ENCODE peak calls at places on chromosome 12, in nine cellular contexts. F is AG09319, S is sigmoid colon, W is ovary, I is left ventricle myocardium inferior, D is astrocyte, R is RWPE2, N is fibroblast of lung, G is A549. H is an unnamed sample.

GRCh38 chr12:121089813-121090430 is 42.8 kb upstream of the P2RX7 start:
- DNase-seq in N (no peak), G (no peak), I (no peak), W (no peak), R (no peak), S (no peak), D (no peak), F (no peak), H (no peak)

GRCh38 chr12:4809013-4809448 is 88.8 kb downstream of the GALNT8 start:
- DNase-seq in D (peak; percentile 27), N (no peak), R (no peak), F (no peak), I (no peak), S (peak; percentile 68), W (no peak), G (no peak), H (no peak)

GRCh38 chr12:103852498-103852992 is 11.5 kb upstream of the NT5DC3 start:
- DNase-seq in S (no peak), I (no peak), F (no peak), N (no peak), W (no peak), R (no peak), D (peak; percentile 27), G (no peak), H (no peak)

GRCh38 chr12:95859344-95859816 is 628 bp downstream of the SNRPF start:
- DNase-seq in R (no peak), N (peak; percentile 34), D (peak; percentile 38), S (no peak), W (no peak), I (no peak), G (peak; percentile 50), F (no peak), H (no peak)

GRCh38 chr12:25812295-25812694 is 146.2 kb upstream of the RASSF8 start:
- DNase-seq in R (no peak), S (no peak), I (no peak), W (no peak), F (no peak), N (no peak), D (no peak), G (no peak), H (no peak)

GRCh38 chr12:8628731-8629130 is 16.1 kb upstream of the AICDA start:
- DNase-seq in G (no peak), N (no peak), I (no peak), F (no peak), S (no peak), R (no peak), D (peak; percentile 25), W (no peak), H (no peak)

GRCh38 chr12:94561943-94562411 is 88.4 kb downstream of the TMCC3 start:
- DNase-seq in G (no peak), I (peak; percentile 59), N (peak; percentile 23), W (no peak), D (no peak), S (no peak), R (no peak), F (no peak), H (no peak)

GRCh38 chr12:84305144-84305543 is 607.5 kb downstream of the SLC6A15 start:
- DNase-seq in S (no peak), I (no peak), R (no peak), D (no peak), W (no peak), N (peak; percentile 64), F (no peak), G (no peak), H (no peak)

GRCh38 chr12:58414398-58414871 is 473.1 kb downstream of the ATP23 start:
- DNase-seq in D (peak; percentile 90), N (peak; percentile 23), W (no peak), G (no peak), S (no peak), F (no peak), R (no peak), I (no peak), H (no peak)

GRCh38 chr12:26628234-26628633 is 204.8 kb downstream of the ITPR2 start:
- DNase-seq in W (no peak), I (no peak), R (no peak), S (no peak), F (no peak), N (no peak), D (peak; percentile 33), G (no peak), H (no peak)

GRCh38 chr12:64780531-64781373 is 21.5 kb upstream of the GNS start:
- DNase-seq in D (no peak), R (peak; percentile 58), F (no peak), G (peak; percentile 44), W (peak; percentile 62), N (no peak), S (peak; percentile 64), I (peak; percentile 45), H (no peak)

GRCh38 chr12:79053394-79053793 is 188.8 kb downstream of the SYT1 start:
- DNase-seq in N (no peak), R (no peak), F (no peak), I (no peak), G (no peak), D (no peak), W (no peak), S (no peak), H (no peak)

GRCh38 chr12:113196996-113197395 is 11.5 kb downstream of the RITA1 start:
- DNase-seq in I (peak; percentile 58), R (no peak), S (peak; percentile 84), G (peak; percentile 94), W (peak; percentile 75), D (peak; percentile 55), F (peak; percentile 53), N (peak; percentile 85), H (no peak)

GRCh38 chr12:41907036-41907435 is 237.6 kb downstream of the GXYLT1 start:
- DNase-seq in S (no peak), G (no peak), F (no peak), W (no peak), N (no peak), D (no peak), I (no peak), R (no peak), H (no peak)

GRCh38 chr12:68013181-68013580 is 23.9 kb downstream of the IFNG-AS1 start:
- DNase-seq in W (no peak), F (no peak), N (no peak), S (no peak), G (no peak), D (no peak), I (no peak), R (no peak), H (no peak)

GRCh38 chr12:4628406-4628805 is 20.4 kb downstream of the AKAP3 start:
- DNase-seq in D (no peak), I (no peak), R (no peak), N (no peak), S (no peak), W (no peak), G (no peak), F (no peak), H (no peak)

GRCh38 chr12:19498099-19498498 is 58.8 kb downstream of the AEBP2 start:
- DNase-seq in D (no peak), N (no peak), I (no peak), R (no peak), W (no peak), S (no peak), F (no peak), G (no peak), H (no peak)

GRCh38 chr12:109219938-109220337 is 89.1 kb downstream of the FOXN4 start:
- DNase-seq in G (no peak), W (no peak), N (no peak), D (no peak), S (no peak), F (no peak), I (no peak), R (no peak), H (no peak)

GRCh38 chr12:25415004-25415403 is 138.1 kb downstream of the LMNTD1 start:
- DNase-seq in I (no peak), G (no peak), W (no peak), N (no peak), D (no peak), R (no peak), S (no peak), F (no peak), H (no peak)

GRCh38 chr12:122867701-122868461 is 28.0 kb downstream of the VPS37B start:
- DNase-seq in I (peak; percentile 81), D (no peak), G (peak; percentile 48), S (peak; percentile 65), N (no peak), F (no peak), W (peak; percentile 72), R (peak; percentile 85), H (no peak)
- TF ChIP-seq CTCF in I (peak; percentile 67), D (no peak), G (peak; percentile 21), S (no peak), N (no peak), F (no peak), W (no peak), R (peak; percentile 47), H (peak; percentile 18)

GRCh38 chr12:114884535-114884934 is 200.6 kb upstream of the TBX3 start:
- DNase-seq in G (no peak), D (no peak), F (no peak), S (no peak), W (no peak), I (no peak), R (no peak), N (no peak), H (no peak)

GRCh38 chr12:114888458-114888857 is 204.5 kb upstream of the TBX3 start:
- DNase-seq in D (peak; percentile 33), N (peak; percentile 62), W (no peak), F (no peak), G (no peak), I (no peak), S (no peak), R (no peak), H (no peak)

GRCh38 chr12:114888928-114889327 is 205.0 kb upstream of the TBX3 start:
- DNase-seq in S (no peak), F (no peak), W (no peak), D (no peak), G (no peak), R (no peak), I (no peak), N (no peak), H (no peak)

GRCh38 chr12:114882083-114882482 is 198.1 kb upstream of the TBX3 start:
- DNase-seq in R (no peak), S (no peak), I (no peak), F (no peak), G (no peak), W (no peak), N (no peak), D (no peak), H (no peak)

GRCh38 chr12:114885501-114885900 is 201.5 kb upstream of the TBX3 start:
- DNase-seq in D (no peak), N (no peak), I (no peak), R (no peak), F (no peak), G (no peak), W (no peak), S (no peak), H (no peak)
- TF ChIP-seq CTCF in D (no peak), N (no peak), I (no peak), R (no peak), F (no peak), G (no peak), W (no peak), S (no peak), H (no peak)

GRCh38 chr12:108078428-108078827 is 50.7 kb upstream of the WSCD2 start:
- DNase-seq in W (no peak), S (no peak), N (no peak), G (no peak), D (no peak), R (no peak), F (no peak), I (no peak), H (no peak)
- TF ChIP-seq CTCF in W (no peak), S (no peak), N (no peak), G (no peak), D (no peak), R (no peak), F (no peak), I (no peak), H (no peak)

GRCh38 chr12:2691001-2691339 is 103.8 kb upstream of the FKBP4 start:
- DNase-seq in I (no peak), G (no peak), R (no peak), S (no peak), N (peak; percentile 21), F (no peak), D (peak; percentile 19), W (no peak), H (peak; percentile 85)
- TF ChIP-seq CTCF in I (no peak), G (no peak), R (peak; percentile 17), S (no peak), N (no peak), F (no peak), D (no peak), W (no peak), H (peak; percentile 58)

H was measured in chondrocyte.